ENCODE peak calls at places on chromosomes 7 and 10, in ten cellular contexts. T is HepG2; U is stomach; S is naive thymus-derived CD4-positive, alpha-beta T cell; P is mammary epithelial cell; D is GM23248; Y is CD8-positive, alpha-beta memory T cell; X is tibial nerve; F is effector memory CD4-positive, alpha-beta T cell; I is HCT116. R is an unnamed sample. For H3K4me1 and H3K27me3, the result is how much of the 10 kb centered on the place peaks cover.

GRCh38 chr10:71222541-71223364 is 10.4 kb downstream of the UNC5B start:
- DNase-seq in T (no peak), U (peak), S (no peak), P (peak), D (peak), Y (no peak), X (no peak), F (no peak), I (no peak), R (peak)

GRCh38 chr7:92722541-92722940 is 113.8 kb downstream of the CDK6 start:
- DNase-seq in T (no peak), U (no peak), S (no peak), P (no peak), D (no peak), Y (no peak), X (no peak), F (no peak), I (no peak), R (no peak)

GRCh38 chr10:110346914-110347313 is 42.2 kb upstream of the SMNDC1 start:
- DNase-seq in T (no peak), U (no peak), S (no peak), P (no peak), D (no peak), Y (no peak), X (no peak), F (no peak), I (no peak), R (no peak)

GRCh38 chr10:52256832-52257691 is 57.0 kb upstream of the DKK1 start:
- DNase-seq in T (no peak), U (no peak), S (no peak), P (peak), D (peak), Y (no peak), X (no peak), F (no peak), I (no peak), R (no peak)

GRCh38 chr10:31768467-31768866 is 160.2 kb downstream of the ARHGAP12 start:
- DNase-seq in T (no peak), U (no peak), S (no peak), P (no peak), D (peak), Y (no peak), X (no peak), F (no peak), I (no peak), R (no peak)

GRCh38 chr10:92222603-92223275 is 68.1 kb downstream of the CPEB3 start:
- DNase-seq in T (no peak), U (no peak), S (no peak), P (peak), D (peak), Y (no peak), X (no peak), F (no peak), I (peak), R (no peak)

GRCh38 chr7:5421626-5422323 is 1.9 kb downstream of the TNRC18 start:
- DNase-seq in T (peak), U (peak), S (no peak), P (peak), D (peak), Y (no peak), X (peak), F (no peak), I (no peak), R (peak)

GRCh38 chr7:116367171-116367813 is 132.2 kb upstream of the CAV2 start:
- DNase-seq in T (no peak), U (peak), S (no peak), P (no peak), D (no peak), Y (no peak), X (no peak), F (no peak), I (no peak), R (no peak)

GRCh38 chr7:146654048-146654447 is 537.4 kb downstream of the CNTNAP2 start:
- DNase-seq in T (no peak), U (no peak), S (no peak), P (no peak), D (no peak), Y (no peak), X (no peak), F (no peak), I (no peak), R (no peak)

GRCh38 chr10:61159253-61159652 is 215.3 kb upstream of the RHOBTB1 start:
- DNase-seq in T (no peak), U (no peak), S (no peak), P (peak), D (peak), Y (no peak), X (no peak), F (no peak), I (no peak), R (no peak)

GRCh38 chr7:96669812-96670211 is 39.8 kb downstream of the SEM1 start:
- DNase-seq in T (no peak), U (no peak), S (no peak), P (peak), D (no peak), Y (no peak), X (no peak), F (no peak), I (no peak), R (no peak)

GRCh38 chr7:1752771-1753562 is 82.9 kb downstream of the ELFN1 start:
- DNase-seq in T (no peak), U (no peak), S (peak), P (no peak), D (no peak), Y (no peak), X (no peak), F (no peak), I (no peak), R (no peak)

GRCh38 chr7:1754345-1754908 is 84.3 kb downstream of the ELFN1 start:
- DNase-seq in T (no peak), U (no peak), S (no peak), P (no peak), D (no peak), Y (no peak), X (no peak), F (no peak), I (no peak), R (no peak)

GRCh38 chr7:1755783-1756626 is 85.9 kb downstream of the ELFN1 start:
- DNase-seq in T (no peak), U (no peak), S (no peak), P (no peak), D (no peak), Y (no peak), X (no peak), F (no peak), I (no peak), R (no peak)

GRCh38 chr7:1750541-1751021 is 80.5 kb downstream of the ELFN1 start:
- DNase-seq in T (no peak), U (no peak), S (no peak), P (no peak), D (no peak), Y (no peak), X (no peak), F (no peak), I (no peak), R (no peak)

GRCh38 chr7:1753563-1753867 is 83.4 kb downstream of the ELFN1 start:
- DNase-seq in T (no peak), U (no peak), S (no peak), P (no peak), D (no peak), Y (no peak), X (no peak), F (no peak), I (no peak), R (no peak)
- H3K4me1 ChIP-seq in T (half or more), U (under half), S (under half), P (under half), D (under half), Y (under half), X (under half), F (under half), I (under half), R (under half)

DNA sequence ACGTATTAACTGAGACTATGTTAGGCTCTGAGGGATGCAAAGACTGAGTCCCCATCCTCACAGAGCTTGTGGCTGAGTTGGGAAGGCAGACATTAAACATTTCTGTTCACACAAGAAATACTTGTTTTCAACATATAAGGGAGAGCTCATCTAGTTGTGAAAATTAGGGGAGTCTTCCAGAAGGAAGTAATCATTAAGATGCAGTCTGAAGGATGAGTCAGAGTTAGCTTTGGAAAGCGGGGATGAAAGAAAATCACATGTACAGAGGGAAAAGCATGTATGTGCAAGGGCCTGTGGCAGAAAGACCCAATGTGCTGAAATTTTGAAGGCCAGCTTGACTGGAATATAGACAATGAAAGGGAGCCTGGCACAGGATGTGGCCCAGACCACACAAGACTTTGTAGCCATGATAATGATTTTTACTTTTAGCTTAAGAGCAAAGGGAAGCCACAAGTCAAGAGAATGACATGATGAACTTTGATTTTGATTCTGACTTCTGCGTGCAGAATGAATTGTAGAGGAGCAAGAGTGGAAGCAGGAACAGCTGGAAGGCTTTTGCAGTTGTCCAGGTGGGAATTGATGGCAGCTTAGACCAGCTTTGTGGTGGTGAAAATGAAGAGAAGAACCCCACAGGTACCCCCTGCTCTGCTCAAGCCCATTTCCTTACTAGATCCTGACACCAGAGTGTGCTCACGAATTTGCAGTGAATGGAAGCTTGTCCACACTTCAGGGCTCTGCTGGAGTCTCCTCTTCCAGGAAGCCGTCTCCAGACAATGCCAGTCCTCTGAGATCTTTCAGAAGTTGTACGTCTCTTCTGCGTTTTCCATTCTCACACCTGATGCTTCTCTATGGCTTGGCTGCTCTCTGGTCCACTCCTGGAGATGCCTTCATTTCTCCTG is 115.6 kb downstream of the ATXN7L1 start:
- DNase-seq in T (no peak), U (no peak), S (peak), P (no peak), D (peak), Y (no peak), X (no peak), F (peak), I (no peak), R (no peak)
- H3K27me3 ChIP-seq in T (under half), U (under half), S (under half), P (under half), D (under half), Y (under half), X (under half), F (under half), I (under half), R (under half)

DNA sequence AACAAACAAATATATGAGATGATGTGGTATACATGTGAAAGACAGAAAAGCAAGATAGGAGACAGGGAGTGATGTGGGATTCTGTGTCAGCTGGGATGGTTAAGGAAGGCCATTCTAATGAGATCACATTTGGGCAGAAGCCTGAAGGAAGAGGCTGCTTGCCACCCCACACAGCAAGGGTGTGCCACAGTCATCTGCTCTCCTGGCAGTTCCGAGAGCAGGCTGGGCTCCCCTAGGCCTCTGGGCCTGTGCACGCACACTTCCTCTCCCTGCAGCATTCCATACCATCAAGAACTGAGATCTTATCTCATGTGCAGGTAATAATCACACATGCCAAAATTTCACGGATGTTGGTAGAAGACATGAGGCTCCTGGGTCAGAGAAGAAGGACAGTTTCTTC is 43.1 kb downstream of the SYPL1 start:
- DNase-seq in T (no peak), U (no peak), S (no peak), P (peak), D (peak), Y (no peak), X (no peak), F (no peak), I (no peak), R (no peak)
- H3K4me1 ChIP-seq in T (half or more), U (half or more), S (under half), P (half or more), D (under half), Y (under half), X (under half), F (under half), I (under half), R (half or more)

GRCh38 chr7:100893910-100894763 is 1.6 kb downstream of the ACHE start:
- DNase-seq in T (no peak), U (no peak), S (no peak), P (no peak), D (no peak), Y (no peak), X (no peak), F (no peak), I (no peak), R (no peak)
- H3K27me3 ChIP-seq in T (under half), U (under half), S (under half), P (under half), D (under half), Y (under half), X (under half), F (under half), I (under half), R (half or more)

GRCh38 chr10:80278480-80278879 is 11.0 kb downstream of the MAT1A start:
- DNase-seq in T (no peak), U (peak), S (no peak), P (no peak), D (no peak), Y (no peak), X (no peak), F (no peak), I (no peak), R (no peak)
- H3K4me1 ChIP-seq in T (under half), U (under half), S (under half), P (under half), D (under half), Y (under half), X (under half), F (under half), I (under half), R (under half)

DNA sequence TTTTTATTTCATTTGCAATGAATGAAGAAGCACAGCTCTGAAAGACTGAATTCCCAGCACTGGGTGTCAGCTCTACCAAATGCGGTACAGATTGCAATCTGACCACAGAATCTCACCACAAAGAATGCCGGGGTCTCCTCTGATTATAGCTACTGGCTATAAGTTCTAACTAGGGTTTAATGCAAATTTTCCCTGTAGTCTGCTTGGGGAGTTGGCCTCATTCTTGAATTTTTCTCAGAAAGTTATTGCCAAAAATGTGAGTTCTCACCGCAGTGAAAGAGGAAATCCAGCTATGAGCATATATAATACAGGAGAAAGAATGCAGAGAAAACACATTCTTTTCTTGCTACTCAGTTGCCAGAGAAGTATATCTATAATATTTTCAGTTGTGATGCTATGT is 1255.7 kb upstream of the LRRTM3 start:
- DNase-seq in T (no peak), U (no peak), S (no peak), P (peak), D (no peak), Y (no peak), X (no peak), F (no peak), I (no peak), R (no peak)
- H3K27me3 ChIP-seq in T (under half), U (under half), S (under half), P (under half), D (under half), Y (under half), X (under half), F (under half), I (under half), R (under half)

DNA sequence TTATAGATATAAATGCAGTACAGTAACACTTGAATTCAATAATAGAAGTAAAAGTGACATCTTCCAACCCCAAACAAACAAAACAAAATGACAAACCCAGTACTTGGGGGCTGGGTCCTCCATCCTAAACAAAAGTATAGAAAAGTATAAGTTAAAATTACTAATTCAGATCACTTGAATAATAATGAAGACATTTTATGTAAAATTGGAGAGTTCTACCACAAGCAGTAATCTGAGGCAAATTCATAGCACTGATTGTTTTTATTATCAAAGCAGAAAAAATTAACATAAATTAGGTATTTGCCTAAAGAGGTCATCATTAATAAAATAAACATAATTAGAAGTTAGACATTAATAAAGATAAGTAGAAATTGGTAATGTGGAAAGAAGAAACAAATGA is 81.5 kb downstream of the ITPRID1 start:
- DNase-seq in T (no peak), U (no peak), S (no peak), P (no peak), D (no peak), Y (no peak), X (no peak), F (no peak), I (no peak), R (no peak)
- H3K4me1 ChIP-seq in T (under half), U (under half), S (under half), P (under half), D (under half), Y (under half), X (under half), F (under half), I (under half), R (under half)